ENCODE peak calls at places on chromosomes 6 and 20, in seven cellular contexts. C is OCI-LY7, H is adrenal gland, P is pancreas, A is cardiac fibroblast, V is retinal pigment epithelial cell, G is fibroblast of lung. S is an unnamed sample.

GRCh38 chr6:50816115-50816675 is 2.5 kb upstream of the TFAP2B start:
- DNase-seq in C (peak), H (peak), P (peak), A (peak), V (peak), G (peak), S (peak)

GRCh38 chr6:25404693-25405169 is 125.6 kb downstream of the CARMIL1 start:
- DNase-seq in C (peak), H (no peak), P (no peak), A (no peak), V (no peak), G (no peak), S (no peak)

GRCh38 chr6:149060985-149061760 is 256.3 kb upstream of the TAB2 start:
- DNase-seq in C (no peak), H (no peak), P (no peak), A (peak), V (no peak), G (peak), S (peak)

GRCh38 chr20:11144114-11144513 is 470.3 kb upstream of the JAG1 start:
- DNase-seq in C (no peak), H (no peak), P (no peak), A (peak), V (no peak), G (peak), S (peak)

GRCh38 chr6:148440877-148441453 is 98.3 kb downstream of the SASH1 start:
- DNase-seq in C (no peak), H (peak), P (no peak), A (peak), V (peak), G (peak), S (peak)

GRCh38 chr6:2465336-2465735 is 219.9 kb upstream of the GMDS start:
- DNase-seq in C (no peak), H (no peak), P (no peak), A (no peak), V (no peak), G (no peak), S (no peak)

GRCh38 chr20:57547250-57547649 is 13.7 kb upstream of the PCK1 start:
- DNase-seq in C (no peak), H (no peak), P (no peak), A (peak), V (no peak), G (peak), S (no peak)

GRCh38 chr20:38990728-38991127 is 28.6 kb downstream of the DHX35 start:
- DNase-seq in C (no peak), H (no peak), P (no peak), A (no peak), V (no peak), G (no peak), S (no peak)

GRCh38 chr6:160398674-160399271 is 50.6 kb downstream of the SLC22A3 start:
- DNase-seq in C (no peak), H (no peak), P (no peak), A (peak), V (no peak), G (peak), S (peak)

GRCh38 chr6:158257425-158257759 is 54.9 kb upstream of the TULP4 start:
- DNase-seq in C (no peak), H (no peak), P (no peak), A (no peak), V (no peak), G (no peak), S (no peak)

GRCh38 chr20:6120491-6120988 is 2.3 kb downstream of the FERMT1 start:
- DNase-seq in C (no peak), H (no peak), P (no peak), A (no peak), V (no peak), G (no peak), S (peak)

GRCh38 chr6:12440981-12441380 is 150.8 kb downstream of the EDN1 start:
- DNase-seq in C (no peak), H (no peak), P (no peak), A (peak), V (no peak), G (peak), S (peak)

GRCh38 chr6:389622-390021 is 1.9 kb upstream of the IRF4 start:
- DNase-seq in C (peak), H (no peak), P (no peak), A (no peak), V (no peak), G (no peak), S (no peak)

GRCh38 chr6:168956884-168957730 is 296.5 kb downstream of the THBS2 start:
- DNase-seq in C (peak), H (peak), P (no peak), A (peak), V (peak), G (peak), S (peak)

GRCh38 chr20:63475209-63475608 is 2.8 kb upstream of the KCNQ2 start:
- DNase-seq in C (no peak), H (no peak), P (no peak), A (peak), V (no peak), G (peak), S (peak)

GRCh38 chr6:36129889-36130671 is at the start of gene MAPK13:
- DNase-seq in C (no peak), H (no peak), P (peak), A (peak), V (no peak), G (peak), S (peak)

GRCh38 chr6:124888581-124889371 is 73.5 kb upstream of the RNF217 start:
- DNase-seq in C (no peak), H (no peak), P (no peak), A (no peak), V (no peak), G (peak), S (no peak)

GRCh38 chr6:89895273-89895874 is 1.1 kb downstream of the GJA10 start:
- DNase-seq in C (no peak), H (peak), P (no peak), A (peak), V (peak), G (peak), S (peak)

GRCh38 chr6:157107915-157108651 is 215.2 kb downstream of the TMEM242 start:
- DNase-seq in C (no peak), H (no peak), P (no peak), A (peak), V (peak), G (peak), S (peak)

DNA sequence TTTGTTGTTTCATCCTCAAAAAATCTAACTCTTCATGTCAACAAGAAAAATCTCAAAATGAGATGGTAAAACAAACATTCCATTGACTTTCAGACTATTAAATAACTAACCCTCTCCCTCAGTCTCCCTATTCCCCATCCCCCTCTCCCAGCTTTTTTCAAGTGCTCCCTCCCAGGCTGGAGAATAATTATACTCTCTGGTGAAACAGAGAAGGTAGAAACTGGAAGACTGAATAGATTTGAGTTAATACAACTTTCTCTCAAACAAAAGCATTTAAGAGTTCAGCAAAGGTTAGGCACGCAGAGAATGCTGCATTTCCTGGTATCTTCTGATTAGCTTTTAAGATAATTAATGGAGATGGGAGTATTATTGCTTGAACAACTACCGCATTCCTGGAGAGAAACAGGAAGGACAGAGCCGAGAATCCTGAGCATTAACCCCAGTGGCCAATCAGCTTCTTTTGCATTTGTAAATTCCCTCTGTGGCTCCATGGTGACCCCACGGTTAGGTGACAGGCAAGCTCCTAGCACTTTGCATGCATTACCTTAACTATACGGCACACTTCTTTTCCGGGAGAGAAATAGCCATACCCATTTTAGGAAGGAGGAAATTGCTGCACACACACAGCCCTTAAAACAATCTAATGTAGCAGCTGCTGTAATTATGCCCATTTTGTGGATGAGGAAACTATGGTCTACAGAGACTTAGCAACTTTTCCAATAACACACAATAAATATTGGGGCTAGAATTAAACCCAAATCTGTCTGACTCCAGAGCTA is 170.1 kb downstream of the CD24 start:
- DNase-seq in C (no peak), H (no peak), P (no peak), A (no peak), V (no peak), G (no peak), S (no peak)
- H3K4me3 ChIP-seq in C (no peak), H (no peak), P (no peak), A (no peak), V (no peak), G (no peak), S (no peak)

GRCh38 chr6:125961117-125961516 is 4.5 kb downstream of the HINT3 start:
- DNase-seq in C (no peak), H (no peak), P (no peak), A (no peak), V (no peak), G (no peak), S (no peak)

GRCh38 chr6:125962900-125963497 is 6.4 kb downstream of the HINT3 start:
- DNase-seq in C (no peak), H (no peak), P (no peak), A (no peak), V (no peak), G (no peak), S (no peak)

GRCh38 chr6:125968493-125968892 is 11.9 kb downstream of the HINT3 start:
- DNase-seq in C (no peak), H (no peak), P (no peak), A (no peak), V (no peak), G (no peak), S (no peak)

GRCh38 chr6:125970760-125971159 is 14.2 kb downstream of the HINT3 start:
- DNase-seq in C (no peak), H (no peak), P (no peak), A (no peak), V (no peak), G (no peak), S (no peak)

GRCh38 chr6:125966569-125966968 is 10.0 kb downstream of the HINT3 start:
- DNase-seq in C (no peak), H (no peak), P (no peak), A (no peak), V (no peak), G (no peak), S (no peak)
- TF ChIP-seq CTCF in C (peak), H (no peak), P (no peak), A (no peak), V (no peak), G (no peak), S (no peak)

GRCh38 chr6:77463881-77464867 is 883 bp upstream of the HTR1B start:
- DNase-seq in C (no peak), H (peak), P (peak), A (peak), V (no peak), G (no peak), S (no peak)
- H3K4me3 ChIP-seq in C (no peak), H (no peak), P (peak), A (peak), V (peak), G (peak), S (peak)

GRCh38 chr6:73282876-73283275 is 19.9 kb upstream of the KHDC1 start:
- DNase-seq in C (no peak), H (no peak), P (no peak), A (no peak), V (no peak), G (no peak), S (no peak)

GRCh38 chr6:73286752-73287151 is 23.8 kb upstream of the KHDC1 start:
- DNase-seq in C (no peak), H (no peak), P (no peak), A (no peak), V (no peak), G (no peak), S (no peak)

GRCh38 chr6:73290435-73290834 is 27.4 kb upstream of the KHDC1 start:
- DNase-seq in C (no peak), H (no peak), P (no peak), A (peak), V (no peak), G (peak), S (no peak)

GRCh38 chr6:73285674-73286283 is 22.8 kb upstream of the KHDC1 start:
- DNase-seq in C (peak), H (no peak), P (no peak), A (peak), V (peak), G (peak), S (peak)
- TF ChIP-seq CTCF in C (peak), H (peak), P (no peak), A (peak), V (peak), G (peak), S (peak)

DNA sequence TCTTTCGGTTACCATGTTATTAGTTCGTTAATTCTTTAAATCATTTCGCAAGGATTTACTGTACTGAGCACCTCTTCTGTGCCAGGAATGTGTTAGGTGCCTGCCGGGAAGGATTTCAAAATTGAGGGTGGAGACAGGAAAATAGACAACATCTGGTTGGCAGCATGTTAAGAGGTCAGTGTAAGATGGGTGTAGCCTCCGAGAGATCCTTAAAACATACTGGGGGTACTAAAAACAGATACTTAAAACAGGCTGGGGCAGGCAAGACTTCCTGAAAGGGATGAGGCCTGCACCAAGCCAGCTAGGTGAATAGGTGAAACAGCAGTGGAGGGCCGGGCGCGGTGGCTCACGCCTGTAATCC is 178.0 kb upstream of the SGK1 start:
- DNase-seq in C (no peak), H (no peak), P (no peak), A (no peak), V (no peak), G (no peak), S (no peak)
- H3K4me3 ChIP-seq in C (no peak), H (no peak), P (no peak), A (no peak), V (no peak), G (no peak), S (no peak)

DNA sequence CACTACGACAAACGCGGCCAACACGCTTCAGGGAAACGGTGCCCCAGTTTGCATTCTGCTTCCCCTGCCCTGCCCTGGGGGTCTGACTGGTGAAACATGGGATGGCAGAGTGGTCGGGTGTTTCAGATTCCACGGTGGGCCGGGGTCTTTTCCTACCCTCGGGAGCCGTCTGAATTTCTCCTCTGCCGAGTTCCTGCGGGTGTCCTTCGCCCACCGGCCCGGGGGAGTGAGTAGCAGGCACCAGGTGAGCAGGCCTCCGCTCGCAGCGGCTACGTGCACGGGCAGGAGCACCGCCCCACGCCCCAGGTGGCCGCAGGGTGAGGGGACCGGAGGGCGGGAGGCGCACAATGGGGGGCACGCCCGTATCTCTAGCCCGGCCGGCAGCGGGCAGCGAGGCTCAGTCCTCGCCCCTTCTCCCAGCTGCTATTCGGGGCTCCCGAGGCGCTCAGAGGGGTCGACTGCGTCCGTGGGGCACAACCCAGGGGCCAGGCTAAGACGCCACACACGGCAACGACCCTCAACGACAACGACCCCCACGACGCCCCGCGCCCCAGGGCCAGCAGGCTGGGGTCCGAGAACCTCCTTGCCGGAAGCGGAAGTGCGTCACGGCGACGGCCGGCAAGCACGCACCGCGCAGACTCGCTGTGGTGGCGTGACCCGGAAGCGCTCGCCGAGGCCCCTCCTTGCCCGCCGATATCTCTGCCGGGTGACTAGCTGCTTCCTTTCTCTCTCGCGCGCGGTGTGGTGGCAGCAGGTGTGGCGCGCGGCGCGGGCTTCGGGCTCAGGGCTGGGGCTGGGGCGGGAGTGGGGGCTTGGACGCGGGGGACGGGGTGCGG is at the start of gene RPS21:
- DNase-seq in C (peak), H (peak), P (peak), A (peak), V (no peak), G (peak), S (peak)
- TF ChIP-seq CTCF in C (no peak), H (no peak), P (no peak), A (no peak), V (no peak), G (no peak), S (no peak)